ENCODE peak calls at places on chromosomes 4 and X, in four cellular contexts. One of them, this sample, is unnamed.

GRCh38 chrX:22689290-22689689 is 310.5 kb upstream of the DDX53 start:
- DNase-seq in Panc1: no peak
- DNase-seq in upper lobe of left lung: no peak
- DNase-seq in transverse colon: no peak
- DNase-seq in this sample: no peak

GRCh38 chr4:1109898-1110506 is 3.4 kb downstream of the RNF212 start:
- DNase-seq in Panc1: no peak
- DNase-seq in upper lobe of left lung: no peak
- DNase-seq in transverse colon: no peak
- DNase-seq in this sample: no peak

GRCh38 chr4:93814141-93814540 is 14.4 kb upstream of the ATOH1 start:
- DNase-seq in Panc1: no peak
- DNase-seq in upper lobe of left lung: no peak
- DNase-seq in transverse colon: no peak
- DNase-seq in this sample: no peak

GRCh38 chr4:36326610-36327009 is 45.2 kb downstream of the DTHD1 start:
- DNase-seq in Panc1: no peak
- DNase-seq in upper lobe of left lung: no peak
- DNase-seq in transverse colon: no peak
- DNase-seq in this sample: no peak

GRCh38 chr4:185656467-185656890 is 121.2 kb upstream of the PDLIM3 start:
- DNase-seq in Panc1: no peak
- DNase-seq in upper lobe of left lung: no peak
- DNase-seq in transverse colon: peak; percentile 25
- DNase-seq in this sample: no peak

GRCh38 chrX:106608016-106608415 is 3.8 kb upstream of the RADX start:
- DNase-seq in Panc1: no peak
- DNase-seq in upper lobe of left lung: no peak
- DNase-seq in transverse colon: no peak
- DNase-seq in this sample: no peak

GRCh38 chrX:41591906-41592305 is 96.9 kb upstream of the GPR34 start:
- DNase-seq in Panc1: no peak
- DNase-seq in upper lobe of left lung: no peak
- DNase-seq in transverse colon: no peak
- DNase-seq in this sample: no peak

GRCh38 chr4:155999743-156000142 is 46.1 kb upstream of the CTSO start:
- DNase-seq in Panc1: no peak
- DNase-seq in upper lobe of left lung: no peak
- DNase-seq in transverse colon: no peak
- DNase-seq in this sample: no peak

GRCh38 chr4:120801171-120801758 is 121.3 kb downstream of the PRDM5 start:
- DNase-seq in Panc1: no peak
- DNase-seq in upper lobe of left lung: no peak
- DNase-seq in transverse colon: no peak
- DNase-seq in this sample: no peak

GRCh38 chr4:168593399-168593798 is 96.5 kb downstream of the PALLD start:
- DNase-seq in Panc1: no peak
- DNase-seq in upper lobe of left lung: no peak
- DNase-seq in transverse colon: no peak
- DNase-seq in this sample: no peak

GRCh38 chrX:38220936-38221386 is 290 bp upstream of the SRPX start:
- DNase-seq in Panc1: no peak
- DNase-seq in upper lobe of left lung: no peak
- DNase-seq in transverse colon: no peak
- DNase-seq in this sample: no peak

GRCh38 chr4:120977435-120977997 is 55.0 kb upstream of the PRDM5 start:
- DNase-seq in Panc1: peak; percentile 12
- DNase-seq in upper lobe of left lung: no peak
- DNase-seq in transverse colon: peak; percentile 9
- DNase-seq in this sample: no peak

GRCh38 chrX:77446840-77447239 is 349 bp upstream of the FGF16 start:
- DNase-seq in Panc1: no peak
- DNase-seq in upper lobe of left lung: peak; percentile 47
- DNase-seq in transverse colon: no peak
- DNase-seq in this sample: no peak

GRCh38 chr4:29046166-29046565 is 1674.0 kb upstream of the PCDH7 start:
- DNase-seq in Panc1: no peak
- DNase-seq in upper lobe of left lung: no peak
- DNase-seq in transverse colon: no peak
- DNase-seq in this sample: no peak

GRCh38 chr4:10584042-10584441 is 100.5 kb downstream of the CLNK start:
- DNase-seq in Panc1: no peak
- DNase-seq in upper lobe of left lung: no peak
- DNase-seq in transverse colon: peak; percentile 28
- DNase-seq in this sample: no peak

GRCh38 chrX:17412692-17413091 is 37.7 kb downstream of the NHS start:
- DNase-seq in Panc1: peak; percentile 2
- DNase-seq in upper lobe of left lung: no peak
- DNase-seq in transverse colon: no peak
- DNase-seq in this sample: no peak

GRCh38 chrX:130402211-130402684 is 461 bp downstream of the RBMX2 start:
- DNase-seq in Panc1: no peak
- DNase-seq in upper lobe of left lung: no peak
- DNase-seq in transverse colon: no peak
- DNase-seq in this sample: no peak

GRCh38 chr4:33025236-33025635 is 2305.1 kb downstream of the PCDH7 start:
- DNase-seq in Panc1: no peak
- DNase-seq in upper lobe of left lung: no peak
- DNase-seq in transverse colon: no peak
- DNase-seq in this sample: no peak

GRCh38 chrX:40003071-40003981 is 94.4 kb downstream of the BCOR start:
- DNase-seq in Panc1: no peak
- DNase-seq in upper lobe of left lung: no peak
- DNase-seq in transverse colon: no peak
- DNase-seq in this sample: no peak

GRCh38 chr4:158315706-158316105 is 105.4 kb downstream of the TMEM144 start:
- DNase-seq in Panc1: no peak
- DNase-seq in upper lobe of left lung: no peak
- DNase-seq in transverse colon: no peak
- DNase-seq in this sample: no peak

GRCh38 chr4:574346-575161 is 1.5 kb downstream of the TMEM271 start:
- DNase-seq in Panc1: no peak
- DNase-seq in upper lobe of left lung: peak; percentile 79
- DNase-seq in transverse colon: no peak
- DNase-seq in this sample: no peak

GRCh38 chrX:135931644-135932487 is 38.4 kb downstream of the SAGE1 start:
- DNase-seq in Panc1: peak; percentile 38
- DNase-seq in upper lobe of left lung: peak; percentile 19
- DNase-seq in transverse colon: peak; percentile 56
- DNase-seq in this sample: no peak

GRCh38 chrX:94493405-94493804 is 819.4 kb downstream of the FAM133A start:
- DNase-seq in Panc1: no peak
- DNase-seq in upper lobe of left lung: no peak
- DNase-seq in transverse colon: no peak
- DNase-seq in this sample: no peak

GRCh38 chr4:33068539-33068938 is 2348.4 kb downstream of the PCDH7 start:
- DNase-seq in Panc1: no peak
- DNase-seq in upper lobe of left lung: no peak
- DNase-seq in transverse colon: no peak
- DNase-seq in this sample: no peak

GRCh38 chr4:134905061-134905460 is 703.5 kb upstream of the PABPC4L start:
- DNase-seq in Panc1: no peak
- DNase-seq in upper lobe of left lung: no peak
- DNase-seq in transverse colon: no peak
- DNase-seq in this sample: no peak

DNA sequence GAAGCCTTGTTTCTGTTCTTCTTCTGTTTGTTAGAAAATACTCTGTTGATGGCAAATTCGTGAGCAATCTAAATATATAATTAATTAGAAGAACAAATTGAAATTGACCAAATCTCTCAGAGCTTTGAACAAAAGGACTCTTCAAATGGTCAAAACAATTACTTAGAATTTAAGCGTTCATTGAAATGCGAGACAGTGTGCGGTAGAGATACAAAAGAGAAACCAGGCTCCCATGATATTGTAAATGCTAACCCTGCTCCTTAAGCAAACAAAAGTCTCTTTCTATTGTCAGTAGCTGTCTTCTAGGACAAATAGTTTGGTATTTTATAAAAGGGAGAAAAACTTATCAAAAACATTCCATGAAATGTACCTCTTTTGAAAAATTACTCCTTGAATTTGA is 453.4 kb upstream of the MAGEB2 start:
- DNase-seq in Panc1: no peak
- DNase-seq in upper lobe of left lung: no peak
- DNase-seq in transverse colon: no peak
- DNase-seq in this sample: no peak
- H3K4me3 ChIP-seq in Panc1: no peak overlapping the region
- H3K4me3 ChIP-seq in upper lobe of left lung: no peak overlapping the region
- H3K4me3 ChIP-seq in transverse colon: no peak overlapping the region
- H3K4me3 ChIP-seq in this sample: no peak overlapping the region

GRCh38 chr4:75939890-75940691 is 722 bp downstream of the NAAA start:
- DNase-seq in Panc1: no peak
- DNase-seq in upper lobe of left lung: peak; percentile 93
- DNase-seq in transverse colon: peak; percentile 85
- DNase-seq in this sample: peak; percentile 85

GRCh38 chr4:75935628-75936027 is 5.2 kb downstream of the NAAA start:
- DNase-seq in Panc1: no peak
- DNase-seq in upper lobe of left lung: no peak
- DNase-seq in transverse colon: no peak
- DNase-seq in this sample: no peak

GRCh38 chr4:75940692-75941253 is at the start of gene NAAA:
- DNase-seq in Panc1: no peak
- DNase-seq in upper lobe of left lung: peak; percentile 93
- DNase-seq in transverse colon: peak; percentile 93
- DNase-seq in this sample: peak; percentile 93
- TF ChIP-seq CTCF in Panc1: no peak
- TF ChIP-seq CTCF in upper lobe of left lung: peak; percentile 45
- TF ChIP-seq CTCF in transverse colon: no peak
- TF ChIP-seq CTCF in this sample: no peak

DNA sequence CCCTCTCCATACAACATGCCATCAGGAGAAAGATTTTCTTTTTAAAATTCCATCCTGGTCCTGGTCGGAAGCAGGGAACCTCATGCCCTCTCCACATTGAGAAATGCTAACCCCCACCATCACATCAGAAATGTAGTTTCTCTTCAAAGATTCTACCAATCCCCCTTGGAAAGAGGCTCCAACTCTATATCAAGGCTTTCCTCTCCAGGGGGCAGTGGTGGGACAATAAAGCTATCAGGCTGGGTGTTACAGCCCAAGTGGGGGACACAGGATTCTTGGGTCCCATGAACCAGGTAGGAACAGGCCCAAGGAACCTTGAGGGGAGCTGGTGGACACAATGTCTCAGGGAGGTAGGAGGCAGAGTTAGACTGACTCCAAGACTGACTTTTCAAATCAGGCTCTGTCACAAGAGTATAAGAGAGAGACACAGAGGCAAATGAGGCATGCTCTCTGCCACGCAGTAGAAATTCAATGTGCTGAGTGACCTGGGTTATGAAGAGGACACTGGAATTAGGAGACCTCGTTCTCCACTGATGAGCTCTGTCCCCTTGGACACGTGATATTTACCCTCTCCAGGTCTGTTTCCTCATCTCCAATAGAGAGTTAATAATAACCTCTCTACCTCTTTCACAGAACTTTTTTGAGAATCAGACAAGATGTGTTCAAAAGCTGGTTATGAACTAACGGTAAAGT is 4.5 kb downstream of the GJB1 start:
- DNase-seq in Panc1: no peak
- DNase-seq in upper lobe of left lung: no peak
- DNase-seq in transverse colon: no peak
- DNase-seq in this sample: no peak
- TF ChIP-seq POLR2AphosphoS5 in Panc1: no peak
- TF ChIP-seq POLR2AphosphoS5 in upper lobe of left lung: no peak
- TF ChIP-seq POLR2AphosphoS5 in transverse colon: no peak
- TF ChIP-seq POLR2AphosphoS5 in this sample: no peak

DNA sequence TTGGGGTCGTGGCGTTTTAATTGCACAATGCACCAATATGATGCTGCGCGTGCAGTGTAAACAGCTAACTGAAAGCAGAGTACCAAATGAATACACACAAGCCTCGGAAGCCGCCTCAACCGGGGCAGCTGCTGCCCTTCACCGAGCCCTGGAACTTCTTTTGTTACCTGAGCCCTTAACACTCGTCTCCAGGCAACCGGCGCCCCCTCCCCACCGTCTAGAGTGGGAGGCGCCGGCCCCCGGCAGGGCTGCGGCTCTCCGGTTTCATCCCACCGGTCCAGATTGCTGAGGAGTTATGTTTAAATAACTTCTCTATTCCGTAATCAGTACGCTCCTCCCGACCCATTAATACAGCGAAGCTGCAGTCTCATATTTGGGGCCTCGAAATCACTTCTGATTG is 173.2 kb upstream of the TBL1X start:
- DNase-seq in Panc1: no peak
- DNase-seq in upper lobe of left lung: peak; percentile 27
- DNase-seq in transverse colon: no peak
- DNase-seq in this sample: no peak
- H3K4me3 ChIP-seq in Panc1: no peak overlapping the region
- H3K4me3 ChIP-seq in upper lobe of left lung: no peak overlapping the region
- H3K4me3 ChIP-seq in transverse colon: no peak overlapping the region
- H3K4me3 ChIP-seq in this sample: no peak overlapping the region

DNA sequence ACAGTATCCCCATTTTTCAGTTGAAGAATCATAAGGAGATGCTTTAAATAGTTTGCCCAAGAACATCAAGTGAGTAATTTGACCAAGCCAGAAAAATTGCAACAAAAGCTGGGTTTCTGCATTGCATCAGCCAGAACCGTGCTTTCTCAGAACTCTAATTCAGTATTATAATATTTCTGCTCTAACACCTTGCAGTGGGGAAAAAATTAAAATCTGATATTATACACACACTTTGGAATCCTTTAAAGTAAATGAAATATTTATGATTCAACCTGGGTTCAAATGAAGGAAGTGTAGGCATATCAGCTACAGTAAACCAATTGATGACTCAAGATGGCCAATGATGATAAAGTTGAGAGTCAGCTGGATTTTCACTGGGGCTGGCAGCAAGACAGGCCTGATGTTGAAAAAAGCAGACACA is 387.6 kb upstream of the ZFP42 start:
- DNase-seq in Panc1: no peak
- DNase-seq in upper lobe of left lung: no peak
- DNase-seq in transverse colon: no peak
- DNase-seq in this sample: no peak
- TF ChIP-seq CTCF in Panc1: no peak
- TF ChIP-seq CTCF in upper lobe of left lung: no peak
- TF ChIP-seq CTCF in transverse colon: no peak
- TF ChIP-seq CTCF in this sample: no peak

GRCh38 chrX:72045141-72045540 is 86.6 kb downstream of the RTL5 start:
- DNase-seq in Panc1: no peak
- DNase-seq in upper lobe of left lung: no peak
- DNase-seq in transverse colon: no peak
- DNase-seq in this sample: no peak

GRCh38 chrX:72048515-72049455 is 82.9 kb downstream of the RTL5 start:
- DNase-seq in Panc1: no peak
- DNase-seq in upper lobe of left lung: no peak
- DNase-seq in transverse colon: peak; percentile 31
- DNase-seq in this sample: no peak

GRCh38 chrX:72045552-72046277 is 86.0 kb downstream of the RTL5 start:
- DNase-seq in Panc1: no peak
- DNase-seq in upper lobe of left lung: no peak
- DNase-seq in transverse colon: no peak
- DNase-seq in this sample: no peak

GRCh38 chrX:72050011-72050410 is 81.7 kb downstream of the RTL5 start:
- DNase-seq in Panc1: no peak
- DNase-seq in upper lobe of left lung: no peak
- DNase-seq in transverse colon: no peak
- DNase-seq in this sample: no peak

GRCh38 chrX:72046447-72046846 is 85.3 kb downstream of the RTL5 start:
- DNase-seq in Panc1: no peak
- DNase-seq in upper lobe of left lung: no peak
- DNase-seq in transverse colon: no peak
- DNase-seq in this sample: no peak
- TF ChIP-seq POLR2AphosphoS5 in Panc1: no peak
- TF ChIP-seq POLR2AphosphoS5 in upper lobe of left lung: no peak
- TF ChIP-seq POLR2AphosphoS5 in transverse colon: no peak
- TF ChIP-seq POLR2AphosphoS5 in this sample: no peak

GRCh38 chr4:184265566-184266351 is 48.1 kb upstream of the ENPP6 start:
- DNase-seq in Panc1: peak; percentile 66
- DNase-seq in upper lobe of left lung: no peak
- DNase-seq in transverse colon: peak; percentile 49
- DNase-seq in this sample: no peak
- H3K4me3 ChIP-seq in Panc1: peak overlapping the region; percentile 71
- H3K4me3 ChIP-seq in upper lobe of left lung: no peak overlapping the region
- H3K4me3 ChIP-seq in transverse colon: no peak overlapping the region
- H3K4me3 ChIP-seq in this sample: no peak overlapping the region

This sample was measured in suprapubic skin.